ENCODE peak calls at places on chromosome 16, in ten cellular contexts. H is substantia nigra, U is NCI-H460, T is heart left ventricle, Z is EL, Y is germinal center, R is adrenal gland, E is AG04450, C is HS-27A, X is KG1. V is an unnamed sample.

GRCh38 chr16:81553080-81553813 is 108.6 kb downstream of the CMIP start:
- DNase-seq in E (no peak), Y (no peak), Z (peak; percentile 13), R (no peak), H (no peak), U (no peak), X (no peak), T (peak; percentile 20), C (no peak), V (no peak)

GRCh38 chr16:47774661-47775060 is 313.5 kb downstream of the PHKB start:
- DNase-seq in H (no peak), E (no peak), X (no peak), Y (no peak), C (no peak), U (peak; percentile 16), R (no peak), T (no peak), Z (peak; percentile 14), V (no peak)

GRCh38 chr16:23549938-23550337 is 7.2 kb downstream of the EARS2 start:
- DNase-seq in T (no peak), E (no peak), C (no peak), Z (no peak), H (no peak), R (no peak), Y (no peak), X (no peak), U (no peak), V (no peak)

GRCh38 chr16:16062023-16062932 is 112.9 kb downstream of the ABCC1 start:
- DNase-seq in U (no peak), X (peak; percentile 80), T (no peak), H (no peak), R (no peak), Y (peak; percentile 42), C (no peak), E (no peak), Z (no peak), V (no peak)

GRCh38 chr16:83701494-83701893 is 106.3 kb upstream of the HSBP1 start:
- DNase-seq in T (no peak), X (peak; percentile 52), Z (peak; percentile 53), Y (no peak), C (no peak), R (peak; percentile 41), H (no peak), U (peak; percentile 27), E (peak; percentile 16), V (peak; percentile 89)

GRCh38 chr16:53501216-53501859 is 1.7 kb downstream of the AKTIP start:
- DNase-seq in H (no peak), E (no peak), Z (no peak), R (no peak), Y (no peak), C (no peak), X (no peak), T (no peak), U (no peak), V (no peak)

GRCh38 chr16:69105501-69106361 is at the start of gene HAS3:
- DNase-seq in C (peak; percentile 11), T (peak; percentile 40), U (no peak), E (no peak), R (no peak), X (peak; percentile 46), H (no peak), Y (peak; percentile 71), Z (peak; percentile 64), V (peak; percentile 86)

GRCh38 chr16:68367034-68367433 is 56.2 kb downstream of the PRMT7 start:
- DNase-seq in Z (peak; percentile 46), U (peak; percentile 39), H (no peak), E (no peak), Y (peak; percentile 57), T (no peak), X (no peak), R (peak; percentile 62), C (no peak), V (peak; percentile 89)

GRCh38 chr16:22621571-22622148 is 111.0 kb downstream of the NPIPB5 start:
- DNase-seq in X (no peak), U (no peak), T (no peak), C (no peak), Y (no peak), E (no peak), H (no peak), R (no peak), Z (no peak), V (no peak)

V was measured in iPS-NIHi11.